ENCODE peak calls at places on chromosomes 5 and 9, in four cellular contexts. T, B, G and A are unnamed samples.

GRCh38 chr5:9523090-9523813 is 22.6 kb downstream of the SEMA5A start:
- DNase-seq in G (no peak), B (peak; percentile 75), T (no peak), A (no peak)

GRCh38 chr5:139962445-139962844 is 80.7 kb downstream of the NRG2 start:
- DNase-seq in G (no peak), B (no peak), T (no peak), A (no peak)

GRCh38 chr5:1479581-1480188 is 34.4 kb upstream of the SLC6A3 start:
- DNase-seq in G (peak; percentile 90), B (peak; percentile 74), T (no peak), A (no peak)

GRCh38 chr5:172133359-172134029 is 54.5 kb downstream of the STK10 start:
- DNase-seq in G (peak; percentile 84), T (no peak), B (peak; percentile 98), A (peak; percentile 81)

GRCh38 chr5:10545084-10545483 is 18.8 kb upstream of the ANKRD33B start:
- DNase-seq in G (no peak), B (no peak), T (no peak), A (no peak)

GRCh38 chr9:128258326-128258725 is 17.5 kb downstream of the GOLGA2 start:
- DNase-seq in G (no peak), B (no peak), T (no peak), A (no peak)

GRCh38 chr5:83718195-83718825 is 2.3 kb downstream of the HAPLN1 start:
- DNase-seq in G (no peak), B (peak; percentile 78), T (peak; percentile 1), A (peak; percentile 34)

GRCh38 chr5:41068169-41068568 is 3.0 kb downstream of the MROH2B start:
- DNase-seq in T (no peak), B (peak; percentile 4), G (no peak), A (no peak)

GRCh38 chr5:158780656-158781237 is 319.0 kb downstream of the EBF1 start:
- DNase-seq in T (no peak), B (no peak), G (no peak), A (no peak)

GRCh38 chr9:72364679-72365524 is at the start of gene ZFAND5:
- DNase-seq in G (peak; percentile 99), B (peak; percentile 90), T (peak; percentile 78), A (peak; percentile 93)

GRCh38 chr5:122313941-122314340 is 1.9 kb downstream of the SNCAIP start:
- DNase-seq in T (no peak), B (no peak), G (no peak), A (no peak)

GRCh38 chr9:81108821-81109220 is 580.5 kb downstream of the TLE1 start:
- DNase-seq in G (no peak), T (no peak), B (peak; percentile 86), A (no peak)

GRCh38 chr5:150190503-150190973 is 676 bp downstream of the SLC6A7 start:
- DNase-seq in G (no peak), T (no peak), B (no peak), A (no peak)

GRCh38 chr5:173883347-173883924 is 4.7 kb upstream of the CPEB4 start:
- DNase-seq in G (no peak), B (peak; percentile 70), T (no peak), A (no peak)

GRCh38 chr5:151022511-151023018 is 2.2 kb downstream of the GPX3 start:
- DNase-seq in B (peak; percentile 75), G (no peak), T (no peak), A (peak; percentile 95)

GRCh38 chr9:76218868-76219462 is 175.3 kb downstream of the RFK start:
- DNase-seq in G (no peak), T (no peak), B (peak; percentile 33), A (no peak)

GRCh38 chr5:141778211-141778610 is 96.2 kb upstream of the ARAP3 start:
- DNase-seq in G (no peak), B (peak; percentile 87), T (no peak), A (peak; percentile 42)

GRCh38 chr5:105146867-105147266 is 1584.3 kb upstream of the NUDT12 start:
- DNase-seq in G (no peak), T (no peak), B (peak; percentile 1), A (no peak)

GRCh38 chr9:81868145-81868544 is 60.1 kb upstream of the SPATA31D4 start:
- DNase-seq in T (no peak), G (no peak), B (peak; percentile 44), A (no peak)

GRCh38 chr5:147452137-147452838 is 57.6 kb downstream of the DPYSL3 start:
- DNase-seq in B (no peak), T (no peak), G (peak; percentile 68), A (no peak)